ENCODE peak calls at places on chromosomes 13 and 19, in nine cellular contexts. R is body of pancreas; W is WERI-Rb-1; Z is keratinocyte; N is CD8-positive, alpha-beta T cell; E is RWPE1; L is spleen; H is progenitor cell of endocrine pancreas; S is GM06990. O is an unnamed sample.

GRCh38 chr13:78593652-78594494 is 9.5 kb downstream of the POU4F1 start:
- DNase-seq in R (no peak), W (no peak), Z (no peak), N (no peak), E (no peak), L (no peak), H (no peak), S (no peak), O (no peak)

GRCh38 chr13:29619995-29620394 is 24.5 kb upstream of the SLC7A1 start:
- DNase-seq in R (no peak), W (no peak), Z (no peak), N (no peak), E (peak), L (no peak), H (no peak), S (no peak), O (no peak)

GRCh38 chr13:76837811-76838210 is 48.4 kb downstream of the KCTD12 start:
- DNase-seq in R (no peak), W (no peak), Z (no peak), N (no peak), E (no peak), L (no peak), H (no peak), S (no peak), O (no peak)

GRCh38 chr13:113654175-113654560 is 3.8 kb downstream of the ATP4B start:
- DNase-seq in R (peak), W (no peak), Z (no peak), N (no peak), E (no peak), L (peak), H (no peak), S (no peak), O (no peak)

GRCh38 chr13:57582032-57582431 is 49.5 kb upstream of the PCDH17 start:
- DNase-seq in R (no peak), W (peak), Z (no peak), N (no peak), E (no peak), L (peak), H (no peak), S (peak), O (peak)

GRCh38 chr13:112170823-112171569 is 104.0 kb downstream of the SOX1 start:
- DNase-seq in R (no peak), W (no peak), Z (no peak), N (no peak), E (no peak), L (no peak), H (no peak), S (no peak), O (no peak)

GRCh38 chr13:110306340-110306959 is 507 bp downstream of the COL4A1 start:
- DNase-seq in R (no peak), W (no peak), Z (no peak), N (no peak), E (no peak), L (no peak), H (no peak), S (no peak), O (no peak)

GRCh38 chr19:15775249-15775648 is 12.2 kb upstream of the OR10H5 start:
- DNase-seq in R (no peak), W (no peak), Z (no peak), N (no peak), E (no peak), L (no peak), H (no peak), S (no peak), O (no peak)

GRCh38 chr13:74966814-74967213 is 515.2 kb downstream of the TBC1D4 start:
- DNase-seq in R (no peak), W (no peak), Z (no peak), N (no peak), E (no peak), L (no peak), H (no peak), S (no peak), O (no peak)

GRCh38 chr13:76600086-76600485 is 286.1 kb downstream of the KCTD12 start:
- DNase-seq in R (no peak), W (no peak), Z (no peak), N (no peak), E (no peak), L (no peak), H (no peak), S (no peak), O (no peak)

GRCh38 chr19:55353803-55354697 is 469 bp downstream of the COX6B2 start:
- DNase-seq in R (peak), W (peak), Z (no peak), N (peak), E (peak), L (peak), H (no peak), S (peak), O (peak)

GRCh38 chr19:11597202-11598102 is at the start of gene ZNF627:
- DNase-seq in R (peak), W (peak), Z (peak), N (peak), E (peak), L (peak), H (peak), S (peak), O (peak)

DNA sequence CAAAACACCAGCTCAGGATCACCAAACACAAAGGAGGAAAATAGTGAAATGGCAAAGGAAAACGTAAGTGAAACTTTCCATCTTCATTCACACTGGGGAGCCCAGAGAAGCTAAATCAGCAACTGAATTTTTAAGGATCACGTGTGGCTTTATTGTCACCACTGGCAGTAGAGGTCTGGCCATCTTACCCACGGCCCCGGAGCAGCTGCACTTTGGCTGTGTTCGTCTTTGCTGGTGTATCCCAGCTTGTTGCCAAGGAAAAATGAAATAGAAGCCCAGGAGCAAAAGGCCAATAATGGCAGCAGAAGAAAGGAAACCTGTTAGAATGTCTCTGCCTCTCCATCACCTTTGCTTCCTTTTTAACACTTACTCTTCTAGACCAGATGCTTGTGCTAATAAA is 274.7 kb downstream of the FOXO1 start:
- DNase-seq in R (no peak), W (no peak), Z (no peak), N (no peak), E (no peak), L (no peak), H (no peak), S (no peak), O (no peak)
- TF ChIP-seq CTCF in R (no peak), W (no peak), Z (no peak), N (no peak), E (no peak), L (no peak), H (no peak), S (no peak), O (no peak)

DNA sequence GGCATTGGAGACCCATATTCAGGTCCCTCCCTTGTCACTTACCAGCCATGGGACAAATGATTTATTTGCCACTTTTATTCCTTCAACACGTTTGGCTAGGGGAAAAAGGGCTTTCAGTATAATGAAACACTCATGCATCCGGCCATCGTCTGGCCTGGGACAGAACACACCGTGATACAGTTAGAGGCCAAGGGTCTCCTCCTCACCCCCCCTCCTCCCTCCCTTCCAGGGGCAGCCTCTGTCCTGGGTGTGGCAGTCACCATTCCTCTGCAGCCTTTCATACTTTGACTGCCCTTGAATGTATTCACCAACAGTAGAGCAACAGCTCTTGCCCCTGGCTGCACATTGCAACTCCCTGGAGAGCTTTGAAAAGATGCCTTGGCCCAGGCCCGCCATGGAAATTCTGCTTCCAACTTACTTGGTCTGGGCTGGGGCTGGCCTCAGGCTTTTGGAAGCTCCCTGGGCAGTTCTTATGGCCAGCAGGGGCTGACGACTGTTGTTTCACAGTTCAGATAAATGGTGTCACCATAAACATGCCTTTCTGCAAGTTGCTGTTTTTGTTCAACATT is 3.0 kb downstream of the PAK4 start:
- DNase-seq in R (no peak), W (no peak), Z (no peak), N (no peak), E (no peak), L (no peak), H (no peak), S (no peak), O (no peak)
- TF ChIP-seq CTCF in R (no peak), W (no peak), Z (no peak), N (no peak), E (no peak), L (no peak), H (no peak), S (no peak), O (no peak)

GRCh38 chr19:2917275-2918184 is 16.8 kb downstream of the ZNF57 start:
- DNase-seq in R (no peak), W (no peak), Z (no peak), N (no peak), E (no peak), L (no peak), H (no peak), S (no peak), O (no peak)
- TF ChIP-seq CTCF in R (no peak), W (no peak), Z (no peak), N (no peak), E (no peak), L (no peak), H (no peak), S (no peak), O (no peak)

GRCh38 chr19:48992571-48993174 is 436 bp downstream of the GYS1 start:
- DNase-seq in R (peak), W (no peak), Z (no peak), N (no peak), E (no peak), L (no peak), H (no peak), S (no peak), O (no peak)

GRCh38 chr19:48994035-48994386 is 324 bp downstream of the RUVBL2 start:
- DNase-seq in R (no peak), W (no peak), Z (no peak), N (no peak), E (no peak), L (no peak), H (no peak), S (no peak), O (no peak)

GRCh38 chr19:48999481-49000325 is 6.0 kb downstream of the RUVBL2 start:
- DNase-seq in R (peak), W (peak), Z (no peak), N (peak), E (no peak), L (peak), H (peak), S (no peak), O (no peak)

GRCh38 chr19:48993175-48994034 is at the start of the genes GYS1 and RUVBL2:
- DNase-seq in R (peak), W (peak), Z (peak), N (peak), E (peak), L (peak), H (peak), S (peak), O (peak)

GRCh38 chr19:48997972-48998371 is 4.3 kb downstream of the RUVBL2 start:
- DNase-seq in R (peak), W (peak), Z (no peak), N (peak), E (no peak), L (no peak), H (peak), S (no peak), O (no peak)
- TF ChIP-seq CTCF in R (peak), W (peak), Z (peak), N (no peak), E (peak), L (no peak), H (peak), S (peak), O (peak)

GRCh38 chr19:6199240-6199983 is 63.9 kb downstream of the ACSBG2 start:
- DNase-seq in R (peak), W (peak), Z (peak), N (peak), E (peak), L (peak), H (peak), S (peak), O (peak)
- TF ChIP-seq CTCF in R (peak), W (peak), Z (no peak), N (peak), E (no peak), L (peak), H (peak), S (peak), O (peak)

GRCh38 chr19:35885909-35886308 is 14.4 kb downstream of the NFKBID start:
- DNase-seq in R (no peak), W (no peak), Z (no peak), N (no peak), E (no peak), L (no peak), H (no peak), S (no peak), O (no peak)

GRCh38 chr19:35887197-35887596 is 13.1 kb downstream of the NFKBID start:
- DNase-seq in R (no peak), W (no peak), Z (no peak), N (no peak), E (no peak), L (no peak), H (no peak), S (no peak), O (no peak)

GRCh38 chr19:35889370-35890112 is 10.8 kb downstream of the NFKBID start:
- DNase-seq in R (no peak), W (no peak), Z (no peak), N (no peak), E (no peak), L (no peak), H (no peak), S (no peak), O (no peak)

GRCh38 chr19:35894342-35894741 is 6.0 kb downstream of the NFKBID start:
- DNase-seq in R (no peak), W (no peak), Z (no peak), N (no peak), E (no peak), L (no peak), H (no peak), S (no peak), O (no peak)

GRCh38 chr19:35890113-35890650 is 10.2 kb downstream of the NFKBID start:
- DNase-seq in R (no peak), W (no peak), Z (no peak), N (no peak), E (no peak), L (no peak), H (no peak), S (no peak), O (no peak)
- TF ChIP-seq CTCF in R (no peak), W (no peak), Z (no peak), N (no peak), E (no peak), L (no peak), H (no peak), S (no peak), O (no peak)

DNA sequence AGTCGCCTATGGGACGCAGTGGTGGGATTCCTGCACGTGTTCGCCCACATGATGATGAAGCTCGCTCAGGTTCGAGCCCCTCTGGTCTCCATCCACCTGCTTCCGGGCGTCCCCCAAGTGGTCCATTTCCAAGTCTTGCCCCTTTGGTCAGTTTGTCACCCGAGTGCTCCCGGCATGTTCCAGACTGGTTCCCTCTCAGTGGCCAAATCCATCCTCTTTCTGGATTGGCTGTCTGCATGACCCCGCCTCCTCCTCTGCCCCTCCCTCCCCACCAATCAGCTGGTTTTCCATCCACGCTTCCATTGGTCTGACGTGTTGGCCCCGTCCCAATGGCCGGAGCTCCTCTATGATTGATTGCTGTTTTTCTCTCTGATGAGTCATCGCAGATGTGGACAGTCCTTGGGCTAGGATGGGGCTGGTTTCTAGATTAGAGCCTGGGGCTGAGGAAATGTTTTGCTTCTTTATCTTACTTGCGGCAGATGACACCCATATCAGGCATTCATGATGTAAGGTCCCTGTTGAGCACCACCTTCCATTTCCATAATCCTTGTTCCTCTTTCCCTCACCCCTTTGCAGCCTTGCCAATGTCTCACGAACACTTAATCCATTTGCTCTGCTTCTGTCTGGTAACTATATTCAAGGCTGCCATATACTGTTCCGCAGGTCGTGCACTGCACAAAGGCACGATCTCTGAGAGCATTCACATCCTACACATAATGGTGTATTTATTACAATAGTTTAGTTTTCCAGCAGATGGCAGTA is 73.8 kb downstream of the MAP4K1 start:
- DNase-seq in R (peak), W (peak), Z (peak), N (no peak), E (peak), L (no peak), H (no peak), S (peak), O (peak)
- TF ChIP-seq CTCF in R (peak), W (peak), Z (peak), N (no peak), E (peak), L (peak), H (peak), S (peak), O (peak)

DNA sequence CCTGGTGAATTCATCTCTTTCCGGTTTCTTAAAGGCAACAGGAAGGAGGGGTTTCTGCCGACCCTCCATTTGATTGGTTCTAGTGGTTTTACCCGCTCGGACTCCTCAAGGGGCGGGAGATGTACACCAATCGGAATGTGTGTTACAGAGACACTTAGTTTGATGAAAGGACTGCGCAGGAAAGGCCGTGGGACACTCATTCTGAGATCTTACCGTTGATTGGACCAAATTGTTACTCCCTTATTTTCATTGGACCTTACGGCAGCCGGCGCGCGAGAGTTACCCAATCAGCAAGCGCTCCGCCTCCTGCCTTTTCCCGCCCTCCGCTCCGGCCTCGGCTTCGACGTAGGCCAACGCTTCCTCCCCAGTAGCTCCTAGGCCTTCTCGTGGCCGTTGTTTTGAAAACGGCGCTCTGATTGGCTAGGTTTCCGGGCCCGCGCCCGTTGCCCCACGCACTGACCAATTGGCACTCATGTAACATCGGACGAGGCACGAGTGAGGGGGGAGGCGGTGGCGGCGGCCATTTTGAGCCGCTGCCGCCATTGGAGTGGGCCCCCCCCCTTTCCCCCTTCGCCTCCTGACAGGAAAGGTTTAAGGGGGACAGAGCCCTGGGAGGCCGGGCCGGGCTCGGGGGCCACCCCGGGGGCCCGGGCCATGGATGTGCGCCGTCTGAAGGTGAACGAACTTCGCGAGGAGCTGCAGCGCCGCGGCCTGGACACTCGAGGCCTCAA is at the start of gene HNRNPUL1:
- DNase-seq in R (peak), W (peak), Z (peak), N (peak), E (peak), L (peak), H (peak), S (peak), O (peak)
- TF ChIP-seq CTCF in R (peak), W (no peak), Z (peak), N (no peak), E (no peak), L (peak), H (peak), S (peak), O (peak)

O was measured in chondrocyte.